ENCODE peak calls at places on chromosomes 13 and 19, in nine cellular contexts. K is SK-N-SH, V is heart right ventricle, O is Peyer's patch, B is AG04450, Y is RWPE1, D is GM13976, E is left ventricle myocardium inferior, Q is progenitor cell of endocrine pancreas. S is an unnamed sample.

GRCh38 chr13:19810996-19811881 is 28.5 kb upstream of the PSPC1 start:
- DNase-seq in K (no peak), E (no peak), Y (no peak), D (no peak), O (no peak), Q (no peak), B (no peak), V (no peak), S (peak; percentile 22)

GRCh38 chr13:67223024-67223423 is 7.1 kb downstream of the PCDH9 start:
- DNase-seq in K (no peak), Y (no peak), Q (no peak), O (no peak), E (no peak), B (no peak), V (no peak), D (no peak), S (no peak)

GRCh38 chr19:51702754-51703654 is 9.9 kb downstream of the SPACA6 start:
- DNase-seq in O (peak; percentile 58), V (peak; percentile 33), Q (peak; percentile 44), K (peak; percentile 22), Y (no peak), E (no peak), D (no peak), B (no peak), S (no peak)

GRCh38 chr13:30376426-30377311 is 45.6 kb upstream of the UBE2L5 start:
- DNase-seq in B (no peak), Q (no peak), V (no peak), O (peak; percentile 55), D (peak; percentile 70), E (no peak), Y (no peak), K (no peak), S (peak; percentile 83)

GRCh38 chr19:5354403-5354802 is 13.8 kb upstream of the PTPRS start:
- DNase-seq in E (no peak), K (peak; percentile 58), Y (no peak), D (peak; percentile 67), O (no peak), Q (no peak), B (no peak), V (no peak), S (peak; percentile 59)

GRCh38 chr19:45467115-45467455 is 711 bp upstream of the FOSB start:
- DNase-seq in E (no peak), V (no peak), D (no peak), O (no peak), B (no peak), K (no peak), Y (no peak), Q (no peak), S (no peak)

GRCh38 chr19:52099497-52100138 is 4.1 kb upstream of the ZNF841 start:
- DNase-seq in O (no peak), B (no peak), V (no peak), Q (no peak), K (no peak), D (no peak), E (no peak), Y (no peak), S (no peak)

GRCh38 chr19:4229179-4229931 is at the start of gene EBI3:
- DNase-seq in B (no peak), Q (peak; percentile 26), E (peak; percentile 36), Y (no peak), V (no peak), O (no peak), D (peak; percentile 90), K (no peak), S (peak; percentile 89)

GRCh38 chr13:47865883-47866282 is 135.2 kb downstream of the SUCLA2 start:
- DNase-seq in Y (no peak), B (no peak), D (no peak), E (no peak), O (no peak), Q (no peak), V (no peak), K (no peak), S (no peak)

GRCh38 chr13:47289578-47289977 is 392.7 kb upstream of the HTR2A start:
- DNase-seq in O (no peak), D (no peak), V (no peak), E (no peak), K (no peak), Q (peak; percentile 10), B (no peak), Y (peak; percentile 34), S (no peak)

GRCh38 chr13:53439439-53440225 is 411.0 kb downstream of the OLFM4 start:
- DNase-seq in B (no peak), K (no peak), E (no peak), Q (no peak), O (no peak), V (peak; percentile 8), Y (no peak), D (no peak), S (no peak)

GRCh38 chr19:56404705-56405056 is 549 bp downstream of the ZNF583 start:
- DNase-seq in B (no peak), Y (no peak), V (no peak), Q (no peak), K (no peak), O (no peak), E (no peak), D (no peak), S (peak; percentile 17)

GRCh38 chr13:48532146-48532472 is 771 bp downstream of the RCBTB2 start:
- DNase-seq in O (no peak), E (no peak), B (peak; percentile 13), K (no peak), D (no peak), Q (no peak), V (no peak), Y (no peak), S (peak; percentile 4)

DNA sequence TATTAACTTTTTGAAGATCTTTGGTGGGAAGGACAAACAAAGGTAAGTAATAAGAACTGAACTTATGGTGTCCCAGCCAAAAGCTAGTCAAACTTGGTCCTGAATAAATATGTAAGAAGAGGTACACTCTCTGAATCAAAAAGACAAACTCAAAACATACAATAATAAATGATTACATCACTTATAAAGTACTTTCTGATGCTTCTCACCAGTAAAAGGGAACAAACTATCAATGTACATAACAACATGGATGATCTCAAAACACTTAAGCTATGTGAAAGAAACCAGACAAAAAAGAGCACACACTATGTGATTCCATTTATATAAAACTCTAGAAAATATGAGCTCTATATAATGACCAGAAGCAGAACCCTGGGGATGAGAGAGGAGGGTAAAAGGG is 138.3 kb downstream of the VWA8 start:
- DNase-seq in Y (no peak), Q (no peak), O (no peak), V (no peak), K (no peak), E (no peak), B (no peak), D (no peak), S (no peak)
- TF ChIP-seq CTCF in Y (no peak), Q (no peak), O (no peak), V (no peak), K (no peak), E (no peak), B (no peak), D (no peak), S (no peak)

GRCh38 chr13:51844862-51845573 is at the start of gene TMEM272:
- DNase-seq in D (peak; percentile 77), B (no peak), Y (peak; percentile 62), O (peak; percentile 71), K (peak; percentile 87), Q (peak; percentile 73), V (peak; percentile 61), E (peak; percentile 42), S (peak; percentile 70)
- TF ChIP-seq CTCF in D (peak; percentile 78), B (peak; percentile 83), Y (peak; percentile 72), O (peak; percentile 46), K (peak; percentile 84), Q (peak; percentile 86), V (peak; percentile 91), E (peak; percentile 90), S (peak; percentile 98)

DNA sequence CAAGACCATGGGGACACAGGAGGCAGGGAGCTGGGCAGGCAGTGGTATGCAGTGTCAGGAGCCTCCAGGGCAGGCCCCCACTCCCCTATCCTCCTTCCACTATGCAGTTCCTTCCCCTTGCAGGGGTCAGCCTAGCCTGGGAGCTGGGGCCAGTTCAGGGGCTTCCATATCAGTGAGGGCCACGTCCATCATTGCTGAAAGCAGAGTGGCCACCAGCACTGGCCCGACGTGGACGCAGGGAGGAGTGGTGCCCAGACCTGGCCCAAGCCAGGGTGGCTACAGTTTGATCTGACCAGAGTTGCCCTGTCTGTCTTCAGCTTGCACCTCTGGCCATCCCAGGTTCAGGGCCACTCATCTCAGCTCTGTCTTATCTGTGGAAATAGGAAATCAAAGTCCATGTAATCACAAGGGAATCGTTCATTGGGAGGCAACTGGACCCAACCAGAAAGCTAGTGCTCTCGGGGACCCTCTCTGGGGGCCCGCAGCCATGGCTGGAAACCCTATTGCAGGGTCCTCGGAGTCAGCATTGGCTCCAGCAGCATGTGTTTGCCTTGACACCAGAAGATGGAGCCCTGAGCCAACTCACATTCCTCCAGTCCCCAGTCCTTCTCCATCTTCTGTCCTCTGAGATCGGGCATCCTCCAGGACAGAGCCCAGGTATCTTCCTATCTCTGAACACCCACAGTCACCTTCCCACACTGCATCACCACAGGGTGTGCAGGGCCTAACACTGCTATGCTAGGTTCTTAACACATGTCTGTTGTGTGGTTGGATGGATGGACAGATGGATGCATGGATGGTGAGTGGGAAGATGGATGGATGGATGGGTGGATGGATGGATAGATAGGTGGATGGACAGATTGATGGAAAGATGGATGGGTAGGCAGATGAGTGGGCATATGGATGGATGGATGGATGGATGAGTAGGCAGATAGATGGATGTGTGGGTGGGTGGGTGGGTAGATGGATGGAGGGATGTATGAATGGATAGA is 75.7 kb upstream of the KCTD15 start:
- DNase-seq in B (no peak), D (no peak), Y (no peak), Q (no peak), K (no peak), V (no peak), O (peak; percentile 26), E (no peak), S (no peak)
- TF ChIP-seq CTCF in B (peak; percentile 8), D (no peak), Y (no peak), Q (peak; percentile 38), K (no peak), V (no peak), O (no peak), E (no peak), S (no peak)

GRCh38 chr13:114244637-114245036 is 9.9 kb downstream of the CDC16 start:
- DNase-seq in B (no peak), D (no peak), O (no peak), V (no peak), Q (no peak), Y (no peak), E (no peak), K (no peak), S (no peak)
- TF ChIP-seq CTCF in B (no peak), D (no peak), O (no peak), V (no peak), Q (no peak), Y (no peak), E (no peak), K (no peak), S (no peak)

GRCh38 chr19:16495982-16496612 is at the start of the genes C19orf44 and CALR3:
- DNase-seq in Y (peak; percentile 98), E (peak; percentile 99), D (peak; percentile 98), Q (peak; percentile 96), V (peak; percentile 98), B (peak; percentile 96), O (peak; percentile 99), K (peak; percentile 96), S (peak; percentile 99)
- TF ChIP-seq CTCF in Y (no peak), E (peak; percentile 50), D (no peak), Q (no peak), V (no peak), B (no peak), O (no peak), K (no peak), S (no peak)

GRCh38 chr19:54211214-54211613 is 10.6 kb downstream of the RPS9 start:
- DNase-seq in K (peak; percentile 45), B (no peak), O (no peak), Q (no peak), D (no peak), Y (no peak), V (no peak), E (no peak), S (no peak)
- TF ChIP-seq CTCF in K (no peak), B (no peak), O (no peak), Q (no peak), D (no peak), Y (no peak), V (no peak), E (no peak), S (no peak)

S was measured in activated CD8-positive, alpha-beta T cell treated with anti-CD3 and anti-CD28 coated beads for 36 hours.